ENCODE peak calls at places on chromosomes 16 and 17, in nine cellular contexts. One of them, this sample, is unnamed.
A peak's percentile ranks its signal among the peaks of the same experiment; 100 is the strongest.

GRCh38 chr17:50029185-50029584 is 26.7 kb upstream of the ITGA3 start:
- DNase-seq in activated naive CD4-positive, alpha-beta T cell treated with Interleukin-2 at 50 U/mL for 16 hours: no peak
- DNase-seq in EH: no peak
- DNase-seq in T-helper 2 cell: no peak
- DNase-seq in stimulated activated CD4-positive, alpha-beta T cell treated with anti-CD3 and anti-CD28 coated beads, Interleukin-1b, Interleukin-23, amount 100 ng/mL, for 48 hours: no peak
- DNase-seq in HCT116: no peak
- DNase-seq in NCI-H1694: no peak
- DNase-seq in fibroblast of lung: no peak
- DNase-seq in lung: peak; percentile 24
- DNase-seq in this sample: no peak

GRCh38 chr16:89052824-89053724 is 40.6 kb upstream of the ACSF3 start:
- DNase-seq in activated naive CD4-positive, alpha-beta T cell treated with Interleukin-2 at 50 U/mL for 16 hours: no peak
- DNase-seq in EH: no peak
- DNase-seq in T-helper 2 cell: no peak
- DNase-seq in stimulated activated CD4-positive, alpha-beta T cell treated with anti-CD3 and anti-CD28 coated beads, Interleukin-1b, Interleukin-23, amount 100 ng/mL, for 48 hours: no peak
- DNase-seq in HCT116: peak; percentile 92
- DNase-seq in NCI-H1694: no peak
- DNase-seq in fibroblast of lung: peak; percentile 52
- DNase-seq in lung: no peak
- DNase-seq in this sample: peak; percentile 34

GRCh38 chr17:71631483-71631882 is 489.3 kb upstream of the SOX9 start:
- DNase-seq in activated naive CD4-positive, alpha-beta T cell treated with Interleukin-2 at 50 U/mL for 16 hours: no peak
- DNase-seq in EH: peak; percentile 80
- DNase-seq in T-helper 2 cell: no peak
- DNase-seq in stimulated activated CD4-positive, alpha-beta T cell treated with anti-CD3 and anti-CD28 coated beads, Interleukin-1b, Interleukin-23, amount 100 ng/mL, for 48 hours: no peak
- DNase-seq in HCT116: peak; percentile 18
- DNase-seq in NCI-H1694: no peak
- DNase-seq in fibroblast of lung: peak; percentile 80
- DNase-seq in lung: no peak
- DNase-seq in this sample: no peak

GRCh38 chr16:69469807-69470561 is 45.6 kb downstream of the CYB5B start:
- DNase-seq in activated naive CD4-positive, alpha-beta T cell treated with Interleukin-2 at 50 U/mL for 16 hours: peak; percentile 48
- DNase-seq in EH: peak; percentile 21
- DNase-seq in T-helper 2 cell: no peak
- DNase-seq in stimulated activated CD4-positive, alpha-beta T cell treated with anti-CD3 and anti-CD28 coated beads, Interleukin-1b, Interleukin-23, amount 100 ng/mL, for 48 hours: peak; percentile 30
- DNase-seq in HCT116: no peak
- DNase-seq in NCI-H1694: no peak
- DNase-seq in fibroblast of lung: no peak
- DNase-seq in lung: no peak
- DNase-seq in this sample: no peak

GRCh38 chr17:74769266-74769855 is 6.8 kb downstream of the NAT9 start:
- DNase-seq in activated naive CD4-positive, alpha-beta T cell treated with Interleukin-2 at 50 U/mL for 16 hours: no peak
- DNase-seq in EH: no peak
- DNase-seq in T-helper 2 cell: no peak
- DNase-seq in stimulated activated CD4-positive, alpha-beta T cell treated with anti-CD3 and anti-CD28 coated beads, Interleukin-1b, Interleukin-23, amount 100 ng/mL, for 48 hours: no peak
- DNase-seq in HCT116: no peak
- DNase-seq in NCI-H1694: no peak
- DNase-seq in fibroblast of lung: no peak
- DNase-seq in lung: no peak
- DNase-seq in this sample: no peak

GRCh38 chr17:62751350-62751691 is 56.8 kb downstream of the MARCHF10 start:
- DNase-seq in activated naive CD4-positive, alpha-beta T cell treated with Interleukin-2 at 50 U/mL for 16 hours: no peak
- DNase-seq in EH: no peak
- DNase-seq in T-helper 2 cell: no peak
- DNase-seq in stimulated activated CD4-positive, alpha-beta T cell treated with anti-CD3 and anti-CD28 coated beads, Interleukin-1b, Interleukin-23, amount 100 ng/mL, for 48 hours: no peak
- DNase-seq in HCT116: no peak
- DNase-seq in NCI-H1694: no peak
- DNase-seq in fibroblast of lung: no peak
- DNase-seq in lung: no peak
- DNase-seq in this sample: no peak

GRCh38 chr16:85860413-85861094 is 38.4 kb upstream of the IRF8 start:
- DNase-seq in activated naive CD4-positive, alpha-beta T cell treated with Interleukin-2 at 50 U/mL for 16 hours: no peak
- DNase-seq in EH: no peak
- DNase-seq in T-helper 2 cell: no peak
- DNase-seq in stimulated activated CD4-positive, alpha-beta T cell treated with anti-CD3 and anti-CD28 coated beads, Interleukin-1b, Interleukin-23, amount 100 ng/mL, for 48 hours: peak; percentile 10
- DNase-seq in HCT116: no peak
- DNase-seq in NCI-H1694: no peak
- DNase-seq in fibroblast of lung: no peak
- DNase-seq in lung: no peak
- DNase-seq in this sample: no peak

GRCh38 chr17:52143536-52143935 is 15.0 kb downstream of the CA10 start:
- DNase-seq in activated naive CD4-positive, alpha-beta T cell treated with Interleukin-2 at 50 U/mL for 16 hours: no peak
- DNase-seq in EH: no peak
- DNase-seq in T-helper 2 cell: no peak
- DNase-seq in stimulated activated CD4-positive, alpha-beta T cell treated with anti-CD3 and anti-CD28 coated beads, Interleukin-1b, Interleukin-23, amount 100 ng/mL, for 48 hours: no peak
- DNase-seq in HCT116: no peak
- DNase-seq in NCI-H1694: no peak
- DNase-seq in fibroblast of lung: peak; percentile 2
- DNase-seq in lung: no peak
- DNase-seq in this sample: no peak

GRCh38 chr17:10737168-10737622 is 7.4 kb upstream of the TMEM220 start:
- DNase-seq in activated naive CD4-positive, alpha-beta T cell treated with Interleukin-2 at 50 U/mL for 16 hours: peak; percentile 7
- DNase-seq in EH: peak; percentile 67
- DNase-seq in T-helper 2 cell: no peak
- DNase-seq in stimulated activated CD4-positive, alpha-beta T cell treated with anti-CD3 and anti-CD28 coated beads, Interleukin-1b, Interleukin-23, amount 100 ng/mL, for 48 hours: peak; percentile 10
- DNase-seq in HCT116: peak; percentile 39
- DNase-seq in NCI-H1694: no peak
- DNase-seq in fibroblast of lung: peak; percentile 37
- DNase-seq in lung: peak; percentile 81
- DNase-seq in this sample: peak; percentile 54

GRCh38 chr16:4749700-4750257 is 15.4 kb downstream of the DNAAF8 start:
- DNase-seq in activated naive CD4-positive, alpha-beta T cell treated with Interleukin-2 at 50 U/mL for 16 hours: no peak
- DNase-seq in EH: no peak
- DNase-seq in T-helper 2 cell: no peak
- DNase-seq in stimulated activated CD4-positive, alpha-beta T cell treated with anti-CD3 and anti-CD28 coated beads, Interleukin-1b, Interleukin-23, amount 100 ng/mL, for 48 hours: no peak
- DNase-seq in HCT116: no peak
- DNase-seq in NCI-H1694: no peak
- DNase-seq in fibroblast of lung: no peak
- DNase-seq in lung: no peak
- DNase-seq in this sample: no peak

GRCh38 chr16:26505501-26505900 is 561.2 kb upstream of the C16orf82 start:
- DNase-seq in activated naive CD4-positive, alpha-beta T cell treated with Interleukin-2 at 50 U/mL for 16 hours: no peak
- DNase-seq in EH: no peak
- DNase-seq in T-helper 2 cell: no peak
- DNase-seq in stimulated activated CD4-positive, alpha-beta T cell treated with anti-CD3 and anti-CD28 coated beads, Interleukin-1b, Interleukin-23, amount 100 ng/mL, for 48 hours: no peak
- DNase-seq in HCT116: no peak
- DNase-seq in NCI-H1694: no peak
- DNase-seq in fibroblast of lung: no peak
- DNase-seq in lung: no peak
- DNase-seq in this sample: no peak

GRCh38 chr17:83077411-83077810 is 2.0 kb upstream of the METRNL start:
- DNase-seq in activated naive CD4-positive, alpha-beta T cell treated with Interleukin-2 at 50 U/mL for 16 hours: no peak
- DNase-seq in EH: no peak
- DNase-seq in T-helper 2 cell: no peak
- DNase-seq in stimulated activated CD4-positive, alpha-beta T cell treated with anti-CD3 and anti-CD28 coated beads, Interleukin-1b, Interleukin-23, amount 100 ng/mL, for 48 hours: no peak
- DNase-seq in HCT116: no peak
- DNase-seq in NCI-H1694: no peak
- DNase-seq in fibroblast of lung: no peak
- DNase-seq in lung: no peak
- DNase-seq in this sample: no peak

GRCh38 chr17:27569257-27569722 is 61.7 kb upstream of the LGALS9 start:
- DNase-seq in activated naive CD4-positive, alpha-beta T cell treated with Interleukin-2 at 50 U/mL for 16 hours: peak; percentile 68
- DNase-seq in EH: peak; percentile 44
- DNase-seq in T-helper 2 cell: peak; percentile 75
- DNase-seq in stimulated activated CD4-positive, alpha-beta T cell treated with anti-CD3 and anti-CD28 coated beads, Interleukin-1b, Interleukin-23, amount 100 ng/mL, for 48 hours: peak; percentile 75
- DNase-seq in HCT116: no peak
- DNase-seq in NCI-H1694: no peak
- DNase-seq in fibroblast of lung: no peak
- DNase-seq in lung: no peak
- DNase-seq in this sample: peak; percentile 46

GRCh38 chr16:47887496-47887895 is 268.3 kb downstream of the ABCC12 start:
- DNase-seq in activated naive CD4-positive, alpha-beta T cell treated with Interleukin-2 at 50 U/mL for 16 hours: no peak
- DNase-seq in EH: peak; percentile 59
- DNase-seq in T-helper 2 cell: no peak
- DNase-seq in stimulated activated CD4-positive, alpha-beta T cell treated with anti-CD3 and anti-CD28 coated beads, Interleukin-1b, Interleukin-23, amount 100 ng/mL, for 48 hours: no peak
- DNase-seq in HCT116: no peak
- DNase-seq in NCI-H1694: no peak
- DNase-seq in fibroblast of lung: peak; percentile 66
- DNase-seq in lung: no peak
- DNase-seq in this sample: peak; percentile 33

GRCh38 chr17:68054296-68054900 is 18.9 kb downstream of the KPNA2 start:
- DNase-seq in activated naive CD4-positive, alpha-beta T cell treated with Interleukin-2 at 50 U/mL for 16 hours: no peak
- DNase-seq in EH: peak; percentile 90
- DNase-seq in T-helper 2 cell: no peak
- DNase-seq in stimulated activated CD4-positive, alpha-beta T cell treated with anti-CD3 and anti-CD28 coated beads, Interleukin-1b, Interleukin-23, amount 100 ng/mL, for 48 hours: no peak
- DNase-seq in HCT116: no peak
- DNase-seq in NCI-H1694: no peak
- DNase-seq in fibroblast of lung: peak; percentile 81
- DNase-seq in lung: peak; percentile 57
- DNase-seq in this sample: peak; percentile 77

GRCh38 chr17:4950075-4950756 is 703 bp upstream of the ENO3 start:
- DNase-seq in activated naive CD4-positive, alpha-beta T cell treated with Interleukin-2 at 50 U/mL for 16 hours: peak; percentile 41
- DNase-seq in EH: peak; percentile 56
- DNase-seq in T-helper 2 cell: no peak
- DNase-seq in stimulated activated CD4-positive, alpha-beta T cell treated with anti-CD3 and anti-CD28 coated beads, Interleukin-1b, Interleukin-23, amount 100 ng/mL, for 48 hours: peak; percentile 42
- DNase-seq in HCT116: no peak
- DNase-seq in NCI-H1694: no peak
- DNase-seq in fibroblast of lung: no peak
- DNase-seq in lung: peak; percentile 60
- DNase-seq in this sample: no peak

GRCh38 chr16:11024333-11025053 is 80.1 kb downstream of the CLEC16A start:
- DNase-seq in activated naive CD4-positive, alpha-beta T cell treated with Interleukin-2 at 50 U/mL for 16 hours: no peak
- DNase-seq in EH: no peak
- DNase-seq in T-helper 2 cell: no peak
- DNase-seq in stimulated activated CD4-positive, alpha-beta T cell treated with anti-CD3 and anti-CD28 coated beads, Interleukin-1b, Interleukin-23, amount 100 ng/mL, for 48 hours: no peak
- DNase-seq in HCT116: peak; percentile 45
- DNase-seq in NCI-H1694: no peak
- DNase-seq in fibroblast of lung: peak; percentile 73
- DNase-seq in lung: no peak
- DNase-seq in this sample: no peak

GRCh38 chr17:5587431-5588032 is 3.2 kb upstream of the NLRP1 start:
- DNase-seq in activated naive CD4-positive, alpha-beta T cell treated with Interleukin-2 at 50 U/mL for 16 hours: peak; percentile 30
- DNase-seq in EH: peak; percentile 80
- DNase-seq in T-helper 2 cell: peak; percentile 57
- DNase-seq in stimulated activated CD4-positive, alpha-beta T cell treated with anti-CD3 and anti-CD28 coated beads, Interleukin-1b, Interleukin-23, amount 100 ng/mL, for 48 hours: peak; percentile 39
- DNase-seq in HCT116: peak; percentile 68
- DNase-seq in NCI-H1694: peak; percentile 66
- DNase-seq in fibroblast of lung: peak; percentile 53
- DNase-seq in lung: peak; percentile 44
- DNase-seq in this sample: no peak

GRCh38 chr16:68737046-68737729 is at the start of gene CDH1:
- DNase-seq in activated naive CD4-positive, alpha-beta T cell treated with Interleukin-2 at 50 U/mL for 16 hours: peak; percentile 22
- DNase-seq in EH: no peak
- DNase-seq in T-helper 2 cell: no peak
- DNase-seq in stimulated activated CD4-positive, alpha-beta T cell treated with anti-CD3 and anti-CD28 coated beads, Interleukin-1b, Interleukin-23, amount 100 ng/mL, for 48 hours: peak; percentile 12
- DNase-seq in HCT116: peak; percentile 73
- DNase-seq in NCI-H1694: no peak
- DNase-seq in fibroblast of lung: no peak
- DNase-seq in lung: peak; percentile 93
- DNase-seq in this sample: no peak

GRCh38 chr16:4994719-4995434 is 36.7 kb downstream of the SEC14L5 start:
- DNase-seq in activated naive CD4-positive, alpha-beta T cell treated with Interleukin-2 at 50 U/mL for 16 hours: no peak
- DNase-seq in EH: no peak
- DNase-seq in T-helper 2 cell: no peak
- DNase-seq in stimulated activated CD4-positive, alpha-beta T cell treated with anti-CD3 and anti-CD28 coated beads, Interleukin-1b, Interleukin-23, amount 100 ng/mL, for 48 hours: no peak
- DNase-seq in HCT116: no peak
- DNase-seq in NCI-H1694: no peak
- DNase-seq in fibroblast of lung: no peak
- DNase-seq in lung: no peak
- DNase-seq in this sample: no peak

GRCh38 chr16:15950167-15950854 is 895 bp downstream of the ABCC1 start:
- DNase-seq in activated naive CD4-positive, alpha-beta T cell treated with Interleukin-2 at 50 U/mL for 16 hours: peak; percentile 51
- DNase-seq in EH: peak; percentile 63
- DNase-seq in T-helper 2 cell: peak; percentile 59
- DNase-seq in stimulated activated CD4-positive, alpha-beta T cell treated with anti-CD3 and anti-CD28 coated beads, Interleukin-1b, Interleukin-23, amount 100 ng/mL, for 48 hours: peak; percentile 35
- DNase-seq in HCT116: no peak
- DNase-seq in NCI-H1694: no peak
- DNase-seq in fibroblast of lung: peak; percentile 60
- DNase-seq in lung: peak; percentile 36
- DNase-seq in this sample: peak; percentile 41

GRCh38 chr16:89045181-89045815 is 48.4 kb upstream of the ACSF3 start:
- DNase-seq in activated naive CD4-positive, alpha-beta T cell treated with Interleukin-2 at 50 U/mL for 16 hours: no peak
- DNase-seq in EH: no peak
- DNase-seq in T-helper 2 cell: no peak
- DNase-seq in stimulated activated CD4-positive, alpha-beta T cell treated with anti-CD3 and anti-CD28 coated beads, Interleukin-1b, Interleukin-23, amount 100 ng/mL, for 48 hours: no peak
- DNase-seq in HCT116: no peak
- DNase-seq in NCI-H1694: no peak
- DNase-seq in fibroblast of lung: no peak
- DNase-seq in lung: no peak
- DNase-seq in this sample: no peak

GRCh38 chr16:65409505-65409904 is 287.6 kb upstream of the CDH11 start:
- DNase-seq in activated naive CD4-positive, alpha-beta T cell treated with Interleukin-2 at 50 U/mL for 16 hours: no peak
- DNase-seq in EH: peak; percentile 30
- DNase-seq in T-helper 2 cell: no peak
- DNase-seq in stimulated activated CD4-positive, alpha-beta T cell treated with anti-CD3 and anti-CD28 coated beads, Interleukin-1b, Interleukin-23, amount 100 ng/mL, for 48 hours: no peak
- DNase-seq in HCT116: no peak
- DNase-seq in NCI-H1694: no peak
- DNase-seq in fibroblast of lung: peak; percentile 62
- DNase-seq in lung: no peak
- DNase-seq in this sample: no peak

GRCh38 chr16:86252596-86252995 is 257.7 kb upstream of the FOXF1 start:
- DNase-seq in activated naive CD4-positive, alpha-beta T cell treated with Interleukin-2 at 50 U/mL for 16 hours: no peak
- DNase-seq in EH: peak; percentile 53
- DNase-seq in T-helper 2 cell: no peak
- DNase-seq in stimulated activated CD4-positive, alpha-beta T cell treated with anti-CD3 and anti-CD28 coated beads, Interleukin-1b, Interleukin-23, amount 100 ng/mL, for 48 hours: no peak
- DNase-seq in HCT116: peak; percentile 42
- DNase-seq in NCI-H1694: no peak
- DNase-seq in fibroblast of lung: peak; percentile 11
- DNase-seq in lung: no peak
- DNase-seq in this sample: peak; percentile 55

GRCh38 chr17:64492481-64493109 is 4.3 kb downstream of the POLG2 start:
- DNase-seq in activated naive CD4-positive, alpha-beta T cell treated with Interleukin-2 at 50 U/mL for 16 hours: no peak
- DNase-seq in EH: no peak
- DNase-seq in T-helper 2 cell: no peak
- DNase-seq in stimulated activated CD4-positive, alpha-beta T cell treated with anti-CD3 and anti-CD28 coated beads, Interleukin-1b, Interleukin-23, amount 100 ng/mL, for 48 hours: peak; percentile 16
- DNase-seq in HCT116: no peak
- DNase-seq in NCI-H1694: peak; percentile 28
- DNase-seq in fibroblast of lung: no peak
- DNase-seq in lung: no peak
- DNase-seq in this sample: no peak

GRCh38 chr16:27464663-27465482 is 62.9 kb downstream of the IL21R start:
- DNase-seq in activated naive CD4-positive, alpha-beta T cell treated with Interleukin-2 at 50 U/mL for 16 hours: no peak
- DNase-seq in EH: no peak
- DNase-seq in T-helper 2 cell: peak; percentile 82
- DNase-seq in stimulated activated CD4-positive, alpha-beta T cell treated with anti-CD3 and anti-CD28 coated beads, Interleukin-1b, Interleukin-23, amount 100 ng/mL, for 48 hours: no peak
- DNase-seq in HCT116: no peak
- DNase-seq in NCI-H1694: no peak
- DNase-seq in fibroblast of lung: no peak
- DNase-seq in lung: no peak
- DNase-seq in this sample: no peak

GRCh38 chr17:15917439-15918027 is 27.4 kb upstream of the ADORA2B start:
- DNase-seq in activated naive CD4-positive, alpha-beta T cell treated with Interleukin-2 at 50 U/mL for 16 hours: no peak
- DNase-seq in EH: no peak
- DNase-seq in T-helper 2 cell: no peak
- DNase-seq in stimulated activated CD4-positive, alpha-beta T cell treated with anti-CD3 and anti-CD28 coated beads, Interleukin-1b, Interleukin-23, amount 100 ng/mL, for 48 hours: no peak
- DNase-seq in HCT116: no peak
- DNase-seq in NCI-H1694: no peak
- DNase-seq in fibroblast of lung: no peak
- DNase-seq in lung: no peak
- DNase-seq in this sample: no peak

GRCh38 chr16:75064403-75065148 is 52.0 kb downstream of the LDHD start:
- DNase-seq in activated naive CD4-positive, alpha-beta T cell treated with Interleukin-2 at 50 U/mL for 16 hours: peak; percentile 32
- DNase-seq in EH: no peak
- DNase-seq in T-helper 2 cell: peak; percentile 5
- DNase-seq in stimulated activated CD4-positive, alpha-beta T cell treated with anti-CD3 and anti-CD28 coated beads, Interleukin-1b, Interleukin-23, amount 100 ng/mL, for 48 hours: peak; percentile 20
- DNase-seq in HCT116: no peak
- DNase-seq in NCI-H1694: no peak
- DNase-seq in fibroblast of lung: peak; percentile 65
- DNase-seq in lung: peak; percentile 52
- DNase-seq in this sample: no peak

This sample was measured in MG63.